ENCODE peak calls at places on chromosomes 2 and 18, in four cellular contexts. U is LNCaP clone FGC, M is A549, W is ovary. O is an unnamed sample.

GRCh38 chr2:82837588-82838304 is 1621.3 kb downstream of the SUCLG1 start:
- DNase-seq in M (no peak), U (no peak), W (no peak), O (no peak)

GRCh38 chr2:69915050-69915945 is at the start of gene MXD1:
- DNase-seq in M (no peak), W (peak), U (no peak), O (no peak)

GRCh38 chr2:199842631-199843030 is 8.4 kb downstream of the FTCDNL1 start:
- DNase-seq in W (no peak), U (no peak), M (no peak), O (no peak)

GRCh38 chr2:40450066-40450841 is 1.6 kb downstream of the SLC8A1 start:
- DNase-seq in W (peak), M (no peak), U (no peak), O (no peak)

GRCh38 chr2:12223732-12224131 is 477.3 kb downstream of the LPIN1 start:
- DNase-seq in U (no peak), W (no peak), M (no peak), O (no peak)

GRCh38 chr2:56170988-56171387 is 12.8 kb upstream of the CCDC85A start:
- DNase-seq in M (no peak), U (no peak), W (no peak), O (no peak)

GRCh38 chr2:208793434-208793833 is 386.8 kb downstream of the PTH2R start:
- DNase-seq in M (no peak), W (no peak), U (no peak), O (no peak)

GRCh38 chr2:177106212-177106611 is 106.4 kb upstream of the HNRNPA3 start:
- DNase-seq in U (no peak), M (peak), W (no peak), O (no peak)

GRCh38 chr2:119431155-119431975 is at the start of gene TMEM37:
- DNase-seq in M (peak), W (peak), U (no peak), O (peak)

GRCh38 chr18:44803019-44803650 is 122.4 kb downstream of the SETBP1 start:
- DNase-seq in W (no peak), U (peak), M (no peak), O (no peak)

GRCh38 chr2:173400760-173401159 is 46.1 kb downstream of the CDCA7 start:
- DNase-seq in U (no peak), M (no peak), W (no peak), O (no peak)

GRCh38 chr2:159187095-159187494 is 99.4 kb downstream of the WDSUB1 start:
- DNase-seq in W (no peak), U (no peak), M (no peak), O (no peak)

GRCh38 chr2:204550738-204551137 is 5.5 kb downstream of the PARD3B start:
- DNase-seq in W (no peak), M (no peak), U (no peak), O (no peak)

GRCh38 chr2:232117413-232117812 is 155.9 kb downstream of the DIS3L2 start:
- DNase-seq in U (no peak), W (no peak), M (no peak), O (no peak)

GRCh38 chr18:29225351-29225750 is 1048.4 kb upstream of the CDH2 start:
- DNase-seq in M (no peak), W (no peak), U (no peak), O (no peak)

GRCh38 chr2:119426801-119427395 is 4.8 kb upstream of the TMEM37 start:
- DNase-seq in U (no peak), W (peak), M (no peak), O (no peak)

GRCh38 chr18:49461602-49461977 is 1.1 kb upstream of the DYM start:
- DNase-seq in U (no peak), M (no peak), W (no peak), O (no peak)

GRCh38 chr18:2971741-2972552 is 41.0 kb downstream of the LPIN2 start:
- DNase-seq in W (no peak), M (no peak), U (no peak), O (no peak)

GRCh38 chr2:27435628-27436027 is 6.6 kb upstream of the KRTCAP3 start:
- DNase-seq in U (no peak), M (no peak), W (no peak), O (no peak)

GRCh38 chr2:24016853-24017703 is 7.2 kb downstream of the MFSD2B start:
- DNase-seq in U (no peak), M (no peak), W (no peak), O (no peak)

GRCh38 chr2:172350844-172351480 is 76.4 kb upstream of the ITGA6 start:
- DNase-seq in U (peak), W (no peak), M (no peak), O (no peak)

GRCh38 chr2:181178823-181179412 is 198.5 kb downstream of the UBE2E3 start:
- DNase-seq in W (no peak), M (no peak), U (no peak), O (no peak)

GRCh38 chr2:240014327-240014726 is 10.8 kb downstream of the NDUFA10 start:
- DNase-seq in W (no peak), M (no peak), U (no peak), O (no peak)

GRCh38 chr2:240018071-240018750 is 6.9 kb downstream of the NDUFA10 start:
- DNase-seq in M (no peak), W (no peak), U (no peak), O (no peak)

GRCh38 chr2:240013343-240013742 is 11.8 kb downstream of the NDUFA10 start:
- DNase-seq in M (no peak), U (no peak), W (no peak), O (no peak)
- TF ChIP-seq CTCF in M (no peak), U (peak), W (no peak), O (no peak)

DNA sequence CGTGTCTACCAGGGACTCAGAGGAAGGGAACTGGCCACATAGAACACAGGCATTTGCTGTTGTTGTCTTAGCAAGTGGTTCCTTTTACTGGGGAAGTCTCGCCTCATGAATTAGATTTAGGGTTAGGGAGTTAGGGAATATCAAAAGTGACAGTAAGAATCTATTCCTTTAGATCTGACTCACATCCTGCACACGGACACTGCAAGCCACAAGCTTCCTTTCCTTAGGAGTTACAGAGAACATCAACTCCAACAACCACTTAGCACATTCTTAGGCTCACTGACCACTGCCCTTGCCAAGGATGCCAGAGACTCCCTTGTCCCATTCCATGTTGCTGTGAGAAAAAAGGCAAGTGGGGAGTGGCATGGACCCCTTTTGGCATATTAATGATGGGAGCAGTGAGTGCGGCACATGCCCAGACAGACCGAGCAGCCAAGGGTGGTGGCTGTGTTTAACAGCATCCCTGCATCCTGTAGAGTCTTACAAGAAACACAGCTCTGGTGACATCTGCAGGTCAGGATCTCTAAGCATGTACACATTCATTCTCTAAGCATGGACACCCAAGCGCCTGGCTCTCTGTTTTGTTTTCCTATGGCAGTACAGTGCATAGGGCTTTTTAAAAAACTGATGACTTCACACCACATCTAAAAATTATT is 745.6 kb upstream of the RAB6C start:
- DNase-seq in U (peak), M (no peak), W (no peak), O (no peak)
- TF ChIP-seq CTCF in U (peak), M (no peak), W (no peak), O (no peak)

GRCh38 chr2:79944205-79944604 is 360.3 kb downstream of the LRRTM1 start:
- DNase-seq in U (no peak), M (no peak), W (no peak), O (no peak)

GRCh38 chr2:79946046-79946445 is 358.5 kb downstream of the LRRTM1 start:
- DNase-seq in U (no peak), M (no peak), W (no peak), O (no peak)

GRCh38 chr2:79952561-79952960 is 352.0 kb downstream of the LRRTM1 start:
- DNase-seq in U (no peak), W (no peak), M (no peak), O (no peak)

DNA sequence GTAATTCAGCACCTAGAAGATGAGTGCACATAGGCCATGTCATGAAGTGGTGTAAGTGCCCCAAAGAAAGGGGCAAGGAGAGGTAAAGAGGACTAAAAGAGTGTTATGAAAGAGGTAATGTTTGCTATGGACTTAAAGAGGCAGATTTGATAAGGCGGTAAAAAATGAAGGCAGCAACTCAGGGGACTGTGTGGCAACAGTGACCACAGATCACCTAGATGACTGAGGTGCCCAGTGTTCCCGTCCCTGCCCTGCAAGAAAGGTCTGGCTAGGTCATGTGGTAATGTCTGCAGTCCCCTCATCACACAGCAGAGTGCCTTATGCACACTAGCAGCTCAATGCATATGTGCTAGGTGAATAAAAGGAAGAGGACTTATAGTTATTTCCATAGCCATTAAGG is 356.8 kb downstream of the LRRTM1 start:
- DNase-seq in W (no peak), U (no peak), M (no peak), O (no peak)
- TF ChIP-seq CTCF in W (no peak), U (no peak), M (no peak), O (no peak)

GRCh38 chr2:152046940-152047339 is 51.9 kb downstream of the CACNB4 start:
- DNase-seq in W (no peak), U (no peak), M (no peak), O (no peak)
- TF ChIP-seq CTCF in W (no peak), U (no peak), M (no peak), O (no peak)

GRCh38 chr2:125224830-125225229 is 1199.7 kb downstream of the CNTNAP5 start:
- DNase-seq in U (no peak), W (no peak), M (no peak), O (no peak)
- TF ChIP-seq CTCF in U (no peak), W (no peak), M (no peak), O (no peak)

DNA sequence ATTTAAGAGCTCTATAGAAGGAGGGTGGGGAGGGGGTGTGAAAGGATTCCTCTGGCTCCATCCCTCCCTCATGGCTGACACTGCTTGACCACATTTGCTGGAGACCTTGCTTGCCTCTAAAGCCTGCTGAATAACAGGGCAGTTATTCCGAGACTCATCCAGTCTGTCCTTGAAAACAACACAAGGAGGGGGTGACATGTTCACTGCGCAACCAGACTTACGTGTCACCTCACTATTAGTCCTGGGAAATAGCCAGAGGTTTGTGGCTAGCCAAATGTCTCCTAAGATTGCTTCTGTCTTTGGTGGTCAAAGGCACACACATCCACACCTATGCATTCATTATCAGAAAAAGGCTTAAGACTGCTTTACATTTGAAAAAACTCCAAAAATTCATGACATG is 256.2 kb upstream of the SKOR2 start:
- DNase-seq in U (no peak), M (no peak), W (no peak), O (no peak)
- TF ChIP-seq CTCF in U (no peak), M (no peak), W (no peak), O (no peak)

GRCh38 chr2:229718057-229718456 is 3.7 kb upstream of the DNER start:
- DNase-seq in M (no peak), W (no peak), U (no peak), O (no peak)
- TF ChIP-seq CTCF in M (no peak), W (no peak), U (no peak), O (no peak)

DNA sequence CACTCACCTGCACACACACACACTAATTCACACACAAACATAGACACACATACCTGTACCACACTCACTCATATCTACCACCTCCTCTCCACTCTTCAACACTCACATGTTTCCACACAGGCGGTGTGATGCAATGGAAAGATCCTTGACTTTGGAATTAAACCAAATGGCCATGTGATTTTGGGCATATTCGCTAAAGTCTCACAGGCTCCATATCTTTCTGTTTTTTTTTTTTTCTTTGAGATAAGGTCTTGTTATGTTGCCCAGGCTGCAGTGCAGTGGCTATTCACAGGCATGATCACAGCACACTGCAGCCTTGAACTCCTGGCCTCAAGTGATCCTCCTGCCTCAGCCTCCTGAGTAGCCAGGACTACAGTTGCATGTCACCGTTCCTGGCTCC is 91.1 kb upstream of the MEX3C start:
- DNase-seq in W (no peak), U (no peak), M (no peak), O (no peak)
- TF ChIP-seq CTCF in W (no peak), U (no peak), M (no peak), O (no peak)

GRCh38 chr2:111667542-111668273 is 216.3 kb downstream of the ANAPC1 start:
- DNase-seq in U (peak), W (no peak), M (no peak), O (no peak)
- TF ChIP-seq CTCF in U (peak), W (no peak), M (peak), O (no peak)